ENCODE peak calls at places on chromosomes 4 and X, in five cellular contexts. V is body of pancreas, B is ovary, J is thyroid gland, L is IMR-90. S is an unnamed sample. For H3K36me3, the result is how much of the 10 kb centered on the place peaks cover.

GRCh38 chr4:4284827-4285618 is 4.9 kb downstream of the LYAR start:
- DNase-seq in V (no peak), B (peak), J (no peak), L (no peak), S (no peak)

GRCh38 chr4:145098675-145099037 is 545 bp downstream of the ABCE1 start:
- DNase-seq in V (peak), B (no peak), J (peak), L (peak), S (peak)

GRCh38 chr4:147014946-147015345 is 69.3 kb upstream of the TTC29 start:
- DNase-seq in V (no peak), B (no peak), J (no peak), L (no peak), S (no peak)

GRCh38 chr4:73631565-73632226 is 11.5 kb upstream of the RASSF6 start:
- DNase-seq in V (no peak), B (no peak), J (peak), L (no peak), S (no peak)

GRCh38 chr4:96913437-96914075 is 1073.7 kb downstream of the PDHA2 start:
- DNase-seq in V (no peak), B (no peak), J (no peak), L (no peak), S (no peak)

GRCh38 chr4:85409251-85409650 is 65.7 kb upstream of the ARHGAP24 start:
- DNase-seq in V (no peak), B (no peak), J (no peak), L (no peak), S (no peak)

GRCh38 chr4:11455201-11455835 is 26.6 kb upstream of the HS3ST1 start:
- DNase-seq in V (no peak), B (no peak), J (no peak), L (no peak), S (no peak)

GRCh38 chr4:7783560-7783959 is 156.1 kb downstream of the AFAP1 start:
- DNase-seq in V (no peak), B (no peak), J (no peak), L (no peak), S (no peak)

GRCh38 chr4:145289403-145290076 is 109.2 kb upstream of the OTUD4 start:
- DNase-seq in V (no peak), B (no peak), J (no peak), L (peak), S (no peak)

GRCh38 chrX:87727615-87728014 is 210.0 kb downstream of the KLHL4 start:
- DNase-seq in V (no peak), B (no peak), J (no peak), L (no peak), S (no peak)

GRCh38 chr4:30380404-30380998 is 339.7 kb upstream of the PCDH7 start:
- DNase-seq in V (peak), B (no peak), J (no peak), L (peak), S (peak)

GRCh38 chr4:1652088-1652487 is 32.0 kb downstream of the FAM53A start:
- DNase-seq in V (no peak), B (no peak), J (no peak), L (no peak), S (no peak)

GRCh38 chrX:46039526-46039925 is 505.7 kb downstream of the ZNF674 start:
- DNase-seq in V (no peak), B (no peak), J (no peak), L (no peak), S (no peak)

DNA sequence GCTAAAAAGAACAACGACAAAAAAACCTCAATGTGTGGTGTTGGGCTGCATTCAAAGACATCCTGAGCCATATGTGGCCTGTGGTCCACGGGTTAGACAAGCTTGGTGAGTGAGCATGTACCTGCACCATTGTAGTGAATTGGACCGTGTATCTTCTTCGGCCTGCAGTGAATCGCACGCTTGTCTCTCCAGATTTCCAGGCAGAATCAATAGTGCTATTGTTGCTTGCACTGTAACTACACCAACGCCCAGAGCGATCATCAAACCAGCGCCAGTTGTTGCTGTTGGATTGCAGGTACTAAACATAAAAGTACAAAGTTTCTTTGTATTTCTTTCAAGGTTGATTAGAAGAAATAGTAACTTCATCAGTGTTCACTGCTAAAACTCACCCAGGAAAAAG is 101.6 kb downstream of the HUWE1 start:
- DNase-seq in V (no peak), B (no peak), J (no peak), L (no peak), S (no peak)
- H3K36me3 ChIP-seq in V (under half), B (under half), J (half or more), L (under half), S (under half)

GRCh38 chr4:184824776-184825393 is 883 bp downstream of the ACSL1 start:
- DNase-seq in V (no peak), B (no peak), J (no peak), L (no peak), S (peak)
- TF ChIP-seq POLR2A in V (no peak), B (no peak), J (no peak), L (no peak), S (no peak)

DNA sequence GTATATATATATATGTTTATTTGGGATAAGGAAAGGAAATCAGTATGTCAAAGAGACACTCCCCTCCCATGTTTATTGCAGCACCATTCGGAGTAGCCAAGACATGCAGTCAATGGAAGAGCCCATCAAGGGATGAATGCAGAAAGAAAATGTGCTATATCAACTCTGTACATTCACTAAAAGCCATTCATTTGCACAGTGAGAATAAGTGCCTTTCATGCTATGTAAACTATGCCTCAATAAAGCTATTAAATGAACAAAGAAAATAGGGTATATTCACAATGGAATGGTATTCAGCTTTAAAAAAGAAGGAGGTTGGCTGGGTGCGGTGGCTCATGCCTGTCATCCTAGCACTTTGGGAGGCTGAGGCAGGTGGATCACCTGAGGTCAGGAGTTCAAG is 20.3 kb downstream of the CD99 start:
- DNase-seq in V (no peak), B (no peak), J (no peak), L (no peak), S (no peak)
- H3K36me3 ChIP-seq in V (under half), B (under half), J (under half), L (under half), S (under half)

GRCh38 chr4:3071811-3072210 is 2.5 kb downstream of the HTT-AS start:
- DNase-seq in V (no peak), B (no peak), J (no peak), L (peak), S (no peak)

GRCh38 chr4:3075652-3075981 is 1.1 kb downstream of the HTT start:
- DNase-seq in V (no peak), B (no peak), J (no peak), L (no peak), S (no peak)

GRCh38 chr4:3074846-3075651 is 568 bp downstream of the HTT start:
- DNase-seq in V (peak), B (peak), J (peak), L (peak), S (peak)

GRCh38 chr4:3073158-3074077 is 920 bp downstream of the HTT-AS start:
- DNase-seq in V (no peak), B (no peak), J (peak), L (no peak), S (peak)

DNA sequence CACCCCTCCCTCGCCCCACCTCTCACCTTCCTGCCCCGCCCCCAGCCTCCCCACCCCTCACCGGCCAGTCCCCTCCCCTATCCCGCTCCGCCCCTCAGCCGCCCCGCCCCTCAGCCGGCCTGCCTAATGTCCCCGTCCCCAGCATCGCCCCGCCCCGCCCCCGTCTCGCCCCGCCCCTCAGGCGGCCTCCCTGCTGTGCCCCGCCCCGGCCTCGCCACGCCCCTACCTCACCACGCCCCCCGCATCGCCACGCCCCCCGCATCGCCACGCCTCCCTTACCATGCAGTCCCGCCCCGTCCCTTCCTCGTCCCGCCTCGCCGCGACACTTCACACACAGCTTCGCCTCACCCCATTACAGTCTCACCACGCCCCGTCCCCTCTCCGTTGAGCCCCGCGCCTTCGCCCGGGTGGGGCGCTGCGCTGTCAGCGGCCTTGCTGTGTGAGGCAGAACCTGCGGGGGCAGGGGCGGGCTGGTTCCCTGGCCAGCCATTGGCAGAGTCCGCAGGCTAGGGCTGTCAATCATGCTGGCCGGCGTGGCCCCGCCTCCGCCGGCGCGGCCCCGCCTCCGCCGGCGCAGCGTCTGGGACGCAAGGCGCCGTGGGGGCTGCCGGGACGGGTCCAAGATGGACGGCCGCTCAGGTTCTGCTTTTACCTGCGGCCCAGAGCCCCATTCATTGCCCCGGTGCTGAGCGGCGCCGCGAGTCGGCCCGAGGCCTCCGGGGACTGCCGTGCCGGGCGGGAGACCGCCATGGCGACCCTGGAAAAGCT is at the start of the genes HTT and HTT-AS:
- DNase-seq in V (peak), B (peak), J (peak), L (peak), S (peak)
- TF ChIP-seq POLR2A in V (peak), B (peak), J (peak), L (peak), S (peak)

GRCh38 chr4:139535228-139535851 is 20.7 kb downstream of the SETD7 start:
- DNase-seq in V (no peak), B (no peak), J (no peak), L (no peak), S (no peak)
- H3K36me3 ChIP-seq in V (under half), B (under half), J (under half), L (under half), S (under half)

DNA sequence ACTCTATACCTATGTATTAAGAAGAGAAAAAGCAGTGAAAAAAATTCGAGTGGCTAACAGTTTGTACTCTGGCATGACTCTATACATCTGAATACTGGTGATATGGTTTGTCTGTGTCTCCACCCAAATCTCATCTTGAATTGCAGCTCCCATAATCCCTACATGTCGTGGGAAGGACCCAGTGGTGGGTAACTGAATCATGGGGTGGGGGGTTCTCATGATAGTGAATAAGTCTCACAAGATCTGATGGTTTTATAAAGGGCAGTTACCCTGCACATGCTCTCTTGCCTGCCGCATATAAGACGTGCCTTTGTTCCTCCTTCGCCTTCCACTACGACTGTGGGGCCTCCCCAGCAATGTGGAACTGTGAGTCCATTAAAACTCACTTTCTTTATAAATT is 70.4 kb downstream of the LRBA start:
- DNase-seq in V (no peak), B (no peak), J (no peak), L (no peak), S (no peak)
- TF ChIP-seq POLR2A in V (no peak), B (no peak), J (no peak), L (no peak), S (no peak)